ENCODE peak calls at places on chromosomes 4 and X, in ten cellular contexts. One of them, this sample, is unnamed.

GRCh38 chrX:136708348-136708747 is 60.4 kb downstream of the CD40LG start:
- DNase-seq in dorsolateral prefrontal cortex: no peak
- DNase-seq in activated CD8-positive, alpha-beta T cell treated with anti-CD3 and anti-CD28 coated beads for 36 hours: no peak
- DNase-seq in WTC11: no peak
- DNase-seq in fibroblast of pulmonary artery: peak
- DNase-seq in AG09309: no peak
- DNase-seq in heart left ventricle: no peak
- DNase-seq in M059J: peak
- DNase-seq in retinal pigment epithelial cell: no peak
- DNase-seq in activated CD8-positive, alpha-beta memory T cell treated with anti-CD3 and anti-CD28 coated beads for 4 hours: no peak
- DNase-seq in this sample: peak

GRCh38 chr4:108045687-108046024 is 56.0 kb downstream of the HADH start:
- DNase-seq in dorsolateral prefrontal cortex: no peak
- DNase-seq in activated CD8-positive, alpha-beta T cell treated with anti-CD3 and anti-CD28 coated beads for 36 hours: peak
- DNase-seq in WTC11: no peak
- DNase-seq in fibroblast of pulmonary artery: peak
- DNase-seq in AG09309: no peak
- DNase-seq in heart left ventricle: peak
- DNase-seq in M059J: peak
- DNase-seq in retinal pigment epithelial cell: no peak
- DNase-seq in activated CD8-positive, alpha-beta memory T cell treated with anti-CD3 and anti-CD28 coated beads for 4 hours: no peak
- DNase-seq in this sample: no peak

GRCh38 chrX:110853610-110854009 is 58.0 kb upstream of the CHRDL1 start:
- DNase-seq in dorsolateral prefrontal cortex: no peak
- DNase-seq in activated CD8-positive, alpha-beta T cell treated with anti-CD3 and anti-CD28 coated beads for 36 hours: peak
- DNase-seq in WTC11: peak
- DNase-seq in fibroblast of pulmonary artery: no peak
- DNase-seq in AG09309: no peak
- DNase-seq in heart left ventricle: no peak
- DNase-seq in M059J: peak
- DNase-seq in retinal pigment epithelial cell: no peak
- DNase-seq in activated CD8-positive, alpha-beta memory T cell treated with anti-CD3 and anti-CD28 coated beads for 4 hours: no peak
- DNase-seq in this sample: peak

GRCh38 chr4:101418055-101418454 is 70.7 kb upstream of the PPP3CA start:
- DNase-seq in dorsolateral prefrontal cortex: no peak
- DNase-seq in activated CD8-positive, alpha-beta T cell treated with anti-CD3 and anti-CD28 coated beads for 36 hours: peak
- DNase-seq in WTC11: no peak
- DNase-seq in fibroblast of pulmonary artery: no peak
- DNase-seq in AG09309: no peak
- DNase-seq in heart left ventricle: no peak
- DNase-seq in M059J: peak
- DNase-seq in retinal pigment epithelial cell: no peak
- DNase-seq in activated CD8-positive, alpha-beta memory T cell treated with anti-CD3 and anti-CD28 coated beads for 4 hours: peak
- DNase-seq in this sample: no peak

GRCh38 chr4:112766422-112766821 is 129.5 kb downstream of the LARP7 start:
- DNase-seq in dorsolateral prefrontal cortex: no peak
- DNase-seq in activated CD8-positive, alpha-beta T cell treated with anti-CD3 and anti-CD28 coated beads for 36 hours: peak
- DNase-seq in WTC11: peak
- DNase-seq in fibroblast of pulmonary artery: peak
- DNase-seq in AG09309: peak
- DNase-seq in heart left ventricle: no peak
- DNase-seq in M059J: peak
- DNase-seq in retinal pigment epithelial cell: peak
- DNase-seq in activated CD8-positive, alpha-beta memory T cell treated with anti-CD3 and anti-CD28 coated beads for 4 hours: no peak
- DNase-seq in this sample: peak

GRCh38 chrX:78574306-78574705 is 84.8 kb downstream of the RTL3 start:
- DNase-seq in dorsolateral prefrontal cortex: no peak
- DNase-seq in activated CD8-positive, alpha-beta T cell treated with anti-CD3 and anti-CD28 coated beads for 36 hours: no peak
- DNase-seq in WTC11: no peak
- DNase-seq in fibroblast of pulmonary artery: no peak
- DNase-seq in AG09309: no peak
- DNase-seq in heart left ventricle: no peak
- DNase-seq in M059J: no peak
- DNase-seq in retinal pigment epithelial cell: no peak
- DNase-seq in activated CD8-positive, alpha-beta memory T cell treated with anti-CD3 and anti-CD28 coated beads for 4 hours: no peak
- DNase-seq in this sample: no peak

GRCh38 chr4:19689511-19689910 is 562.2 kb upstream of the SLIT2 start:
- DNase-seq in dorsolateral prefrontal cortex: no peak
- DNase-seq in activated CD8-positive, alpha-beta T cell treated with anti-CD3 and anti-CD28 coated beads for 36 hours: no peak
- DNase-seq in WTC11: no peak
- DNase-seq in fibroblast of pulmonary artery: peak
- DNase-seq in AG09309: peak
- DNase-seq in heart left ventricle: no peak
- DNase-seq in M059J: peak
- DNase-seq in retinal pigment epithelial cell: peak
- DNase-seq in activated CD8-positive, alpha-beta memory T cell treated with anti-CD3 and anti-CD28 coated beads for 4 hours: no peak
- DNase-seq in this sample: no peak

GRCh38 chrX:9327086-9327746 is 137.6 kb upstream of the TBL1X start:
- DNase-seq in dorsolateral prefrontal cortex: no peak
- DNase-seq in activated CD8-positive, alpha-beta T cell treated with anti-CD3 and anti-CD28 coated beads for 36 hours: no peak
- DNase-seq in WTC11: no peak
- DNase-seq in fibroblast of pulmonary artery: no peak
- DNase-seq in AG09309: no peak
- DNase-seq in heart left ventricle: no peak
- DNase-seq in M059J: peak
- DNase-seq in retinal pigment epithelial cell: no peak
- DNase-seq in activated CD8-positive, alpha-beta memory T cell treated with anti-CD3 and anti-CD28 coated beads for 4 hours: no peak
- DNase-seq in this sample: no peak

GRCh38 chr4:41692717-41693345 is 55.7 kb downstream of the PHOX2B start:
- DNase-seq in dorsolateral prefrontal cortex: peak
- DNase-seq in activated CD8-positive, alpha-beta T cell treated with anti-CD3 and anti-CD28 coated beads for 36 hours: peak
- DNase-seq in WTC11: peak
- DNase-seq in fibroblast of pulmonary artery: peak
- DNase-seq in AG09309: peak
- DNase-seq in heart left ventricle: no peak
- DNase-seq in M059J: peak
- DNase-seq in retinal pigment epithelial cell: no peak
- DNase-seq in activated CD8-positive, alpha-beta memory T cell treated with anti-CD3 and anti-CD28 coated beads for 4 hours: peak
- DNase-seq in this sample: peak

GRCh38 chrX:53036149-53036548 is 12.4 kb upstream of the GPR173 start:
- DNase-seq in dorsolateral prefrontal cortex: no peak
- DNase-seq in activated CD8-positive, alpha-beta T cell treated with anti-CD3 and anti-CD28 coated beads for 36 hours: no peak
- DNase-seq in WTC11: no peak
- DNase-seq in fibroblast of pulmonary artery: no peak
- DNase-seq in AG09309: no peak
- DNase-seq in heart left ventricle: no peak
- DNase-seq in M059J: no peak
- DNase-seq in retinal pigment epithelial cell: no peak
- DNase-seq in activated CD8-positive, alpha-beta memory T cell treated with anti-CD3 and anti-CD28 coated beads for 4 hours: no peak
- DNase-seq in this sample: no peak